ENCODE peak calls at places on chromosomes 4 and X, in eight cellular contexts. C, U, O, K, V, Q, A and J are unnamed samples.

GRCh38 chr4:124121511-124121934 is 591.0 kb downstream of the ANKRD50 start:
- DNase-seq in C (no peak), U (no peak), O (no peak), K (no peak), V (no peak), Q (no peak), A (peak; percentile 90), J (no peak)

GRCh38 chr4:175109933-175110332 is 191.8 kb downstream of the ADAM29 start:
- DNase-seq in C (peak; percentile 73), U (no peak), O (peak; percentile 45), K (no peak), V (no peak), Q (no peak), A (no peak), J (no peak)

GRCh38 chr4:164536829-164537228 is 217.1 kb upstream of the SMIM31 start:
- DNase-seq in C (no peak), U (no peak), O (no peak), K (no peak), V (no peak), Q (no peak), A (peak; percentile 10), J (no peak)

GRCh38 chrX:142251202-142251601 is 46.1 kb upstream of the MAGEC2 start:
- DNase-seq in C (no peak), U (no peak), O (no peak), K (no peak), V (no peak), Q (no peak), A (no peak), J (no peak)

GRCh38 chr4:620201-620600 is 5.2 kb upstream of the PDE6B start:
- DNase-seq in C (no peak), U (peak; percentile 49), O (no peak), K (no peak), V (no peak), Q (no peak), A (no peak), J (no peak)

GRCh38 chr4:12957108-12957507 is 527.0 kb downstream of the RAB28 start:
- DNase-seq in C (no peak), U (no peak), O (no peak), K (no peak), V (no peak), Q (no peak), A (no peak), J (no peak)

GRCh38 chr4:76723916-76724315 is 174.0 kb downstream of the SOWAHB start:
- DNase-seq in C (no peak), U (no peak), O (peak; percentile 44), K (no peak), V (no peak), Q (no peak), A (peak; percentile 95), J (no peak)

GRCh38 chrX:109847257-109848187 is 114.5 kb upstream of the ACSL4 start:
- DNase-seq in C (no peak), U (no peak), O (no peak), K (no peak), V (no peak), Q (no peak), A (peak; percentile 96), J (no peak)

GRCh38 chrX:25144043-25144940 is 128.5 kb upstream of the ARX start:
- DNase-seq in C (peak; percentile 87), U (no peak), O (peak; percentile 68), K (peak; percentile 54), V (peak; percentile 45), Q (no peak), A (peak; percentile 63), J (peak; percentile 67)

GRCh38 chr4:128068927-128069326 is 7.8 kb downstream of the LARP1B start:
- DNase-seq in C (peak; percentile 82), U (no peak), O (peak; percentile 78), K (no peak), V (no peak), Q (peak; percentile 30), A (peak; percentile 56), J (no peak)

GRCh38 chr4:155889036-155889793 is 14.3 kb upstream of the TDO2 start:
- DNase-seq in C (no peak), U (no peak), O (no peak), K (no peak), V (no peak), Q (peak; percentile 65), A (peak; percentile 96), J (no peak)

GRCh38 chrX:134672101-134672500 is 13.8 kb upstream of the PLAC1 start:
- DNase-seq in C (no peak), U (no peak), O (no peak), K (no peak), V (no peak), Q (no peak), A (no peak), J (no peak)

GRCh38 chrX:38085797-38086196 is 79.4 kb downstream of the SYTL5 start:
- DNase-seq in C (no peak), U (no peak), O (no peak), K (no peak), V (no peak), Q (no peak), A (no peak), J (no peak)

GRCh38 chr4:10033191-10033881 is 12.0 kb upstream of the SLC2A9 start:
- DNase-seq in C (peak; percentile 51), U (peak; percentile 74), O (no peak), K (no peak), V (no peak), Q (no peak), A (peak; percentile 76), J (no peak)

GRCh38 chr4:180058731-180059215 is 2184.4 kb upstream of the TENM3 start:
- DNase-seq in C (peak; percentile 89), U (no peak), O (peak; percentile 89), K (peak; percentile 47), V (peak; percentile 32), Q (no peak), A (peak; percentile 28), J (no peak)

GRCh38 chr4:163607292-163607691 is 112.8 kb downstream of the TMA16 start:
- DNase-seq in C (no peak), U (no peak), O (no peak), K (no peak), V (no peak), Q (no peak), A (no peak), J (no peak)

GRCh38 chr4:125735107-125735506 is 420.4 kb downstream of the FAT4 start:
- DNase-seq in C (peak; percentile 80), U (no peak), O (peak; percentile 64), K (no peak), V (peak; percentile 59), Q (no peak), A (peak; percentile 97), J (peak; percentile 68)

GRCh38 chr4:109164011-109164410 is 138.4 kb downstream of the COL25A1 start:
- DNase-seq in C (no peak), U (no peak), O (peak; percentile 54), K (no peak), V (no peak), Q (no peak), A (peak; percentile 60), J (no peak)

GRCh38 chr4:69773443-69773842 is 13.0 kb upstream of the SULT1B1 start:
- DNase-seq in C (no peak), U (no peak), O (no peak), K (no peak), V (no peak), Q (no peak), A (peak; percentile 87), J (no peak)

GRCh38 chrX:131830400-131831184 is 192.5 kb upstream of the STK26 start:
- DNase-seq in C (peak; percentile 93), U (no peak), O (peak; percentile 89), K (peak; percentile 67), V (peak; percentile 82), Q (peak; percentile 87), A (peak; percentile 82), J (peak; percentile 79)
- H3K4me3 ChIP-seq in C (peak overlapping the region; percentile 98), U (peak overlapping the region; percentile 20), O (peak overlapping the region; percentile 74), K (peak overlapping the region; percentile 31), V (no peak overlapping the region), Q (peak overlapping the region; percentile 49), A (peak overlapping the region; percentile 17), J (peak overlapping the region; percentile 31)

DNA sequence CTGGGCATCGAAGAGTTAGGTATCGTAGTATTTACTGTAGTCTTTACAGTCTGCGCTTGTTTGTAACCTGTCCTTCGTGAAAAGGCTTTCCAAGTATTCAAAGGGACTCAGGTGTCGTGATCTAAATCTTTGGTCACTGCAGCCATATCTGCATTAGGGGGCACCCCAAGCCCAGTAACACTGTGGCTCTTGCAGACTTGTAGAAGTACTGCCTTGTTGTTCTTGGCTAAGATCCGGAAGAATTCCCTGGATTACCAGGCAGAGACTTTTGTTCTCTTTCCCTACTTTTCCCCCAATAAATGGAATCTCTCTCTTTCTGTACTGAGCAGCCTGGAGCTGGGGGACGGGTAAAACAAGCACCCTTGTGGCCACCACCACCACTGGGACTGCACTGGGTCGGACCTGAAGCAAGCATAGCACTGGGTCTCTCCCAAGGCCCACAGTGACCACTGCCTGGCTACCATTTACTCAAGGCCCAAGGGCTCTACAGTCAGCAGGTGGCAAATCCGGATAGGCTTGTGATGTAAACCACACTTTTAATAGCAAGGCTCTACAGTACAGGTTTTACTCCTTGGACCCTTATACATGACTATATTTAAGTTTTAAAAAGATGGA is 12.0 kb downstream of the CXorf58 start:
- DNase-seq in C (peak; percentile 83), U (no peak), O (peak; percentile 39), K (no peak), V (no peak), Q (no peak), A (peak; percentile 38), J (no peak)
- TF ChIP-seq CTCF in C (peak; percentile 82), U (no peak), O (peak; percentile 49), K (no peak), V (no peak), Q (no peak), A (peak; percentile 9), J (no peak)

GRCh38 chr4:81737865-81738559 is 266.3 kb upstream of the RASGEF1B start:
- DNase-seq in C (no peak), U (no peak), O (no peak), K (no peak), V (no peak), Q (no peak), A (no peak), J (no peak)

GRCh38 chr4:81736324-81736723 is 264.6 kb upstream of the RASGEF1B start:
- DNase-seq in C (peak; percentile 60), U (no peak), O (no peak), K (no peak), V (no peak), Q (no peak), A (no peak), J (no peak)

GRCh38 chr4:81738891-81739290 is 267.2 kb upstream of the RASGEF1B start:
- DNase-seq in C (no peak), U (no peak), O (no peak), K (no peak), V (no peak), Q (no peak), A (no peak), J (no peak)

GRCh38 chr4:81732980-81733379 is 261.3 kb upstream of the RASGEF1B start:
- DNase-seq in C (no peak), U (no peak), O (no peak), K (no peak), V (no peak), Q (no peak), A (no peak), J (no peak)
- H3K4me3 ChIP-seq in C (no peak overlapping the region), U (no peak overlapping the region), O (no peak overlapping the region), K (no peak overlapping the region), V (no peak overlapping the region), Q (no peak overlapping the region), A (no peak overlapping the region), J (no peak overlapping the region)

DNA sequence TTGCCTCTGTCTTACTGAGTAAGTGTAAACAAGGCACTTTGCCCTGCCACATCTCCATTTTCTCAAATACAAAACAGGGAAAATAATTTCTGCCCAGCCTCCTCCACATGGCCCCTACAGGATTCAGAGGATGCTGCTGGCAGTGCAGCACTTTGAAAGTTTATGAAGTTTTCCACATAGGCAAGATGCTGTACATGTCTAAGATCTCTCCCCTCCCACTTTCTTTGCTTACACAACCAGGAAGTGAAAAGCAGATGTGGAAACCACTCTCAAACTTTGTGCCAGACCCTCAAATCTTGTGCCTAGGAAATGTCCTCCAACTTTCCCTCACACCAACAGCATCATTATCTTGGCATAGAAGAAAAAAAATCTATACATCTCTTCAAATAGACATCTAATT is 257.0 kb upstream of the LDB2 start:
- DNase-seq in C (no peak), U (no peak), O (no peak), K (no peak), V (no peak), Q (no peak), A (peak; percentile 61), J (no peak)
- TF ChIP-seq CTCF in C (no peak), U (no peak), O (no peak), K (no peak), V (no peak), Q (no peak), A (peak; percentile 10), J (no peak)